ENCODE peak calls at places on chromosomes 3 and 15, in eight cellular contexts. One of them, this sample, is unnamed.

GRCh38 chr15:81334768-81335447 is 11.0 kb upstream of the STARD5 start:
- DNase-seq in body of pancreas: no peak
- DNase-seq in mucosa of gallbladder: no peak
- DNase-seq in COR-L47: no peak
- DNase-seq in progenitor cell of endocrine pancreas: no peak
- DNase-seq in HT1080: no peak
- DNase-seq in RWPE1: no peak
- DNase-seq in fibroblast of pulmonary artery: peak
- DNase-seq in this sample: no peak

GRCh38 chr3:161038725-161039124 is 66.4 kb downstream of the B3GALNT1 start:
- DNase-seq in body of pancreas: no peak
- DNase-seq in mucosa of gallbladder: no peak
- DNase-seq in COR-L47: no peak
- DNase-seq in progenitor cell of endocrine pancreas: no peak
- DNase-seq in HT1080: no peak
- DNase-seq in RWPE1: no peak
- DNase-seq in fibroblast of pulmonary artery: peak
- DNase-seq in this sample: no peak

GRCh38 chr3:55720614-55721013 is 233.5 kb upstream of the WNT5A start:
- DNase-seq in body of pancreas: no peak
- DNase-seq in mucosa of gallbladder: no peak
- DNase-seq in COR-L47: no peak
- DNase-seq in progenitor cell of endocrine pancreas: no peak
- DNase-seq in HT1080: peak
- DNase-seq in RWPE1: peak
- DNase-seq in fibroblast of pulmonary artery: peak
- DNase-seq in this sample: no peak

GRCh38 chr3:147775411-147775810 is 366.2 kb downstream of the ZIC1 start:
- DNase-seq in body of pancreas: no peak
- DNase-seq in mucosa of gallbladder: no peak
- DNase-seq in COR-L47: no peak
- DNase-seq in progenitor cell of endocrine pancreas: no peak
- DNase-seq in HT1080: no peak
- DNase-seq in RWPE1: no peak
- DNase-seq in fibroblast of pulmonary artery: no peak
- DNase-seq in this sample: no peak

GRCh38 chr15:66066439-66066838 is 187.1 kb downstream of the MEGF11 start:
- DNase-seq in body of pancreas: no peak
- DNase-seq in mucosa of gallbladder: no peak
- DNase-seq in COR-L47: no peak
- DNase-seq in progenitor cell of endocrine pancreas: no peak
- DNase-seq in HT1080: no peak
- DNase-seq in RWPE1: no peak
- DNase-seq in fibroblast of pulmonary artery: no peak
- DNase-seq in this sample: no peak

GRCh38 chr3:189297957-189298356 is 126.2 kb downstream of the TPRG1 start:
- DNase-seq in body of pancreas: no peak
- DNase-seq in mucosa of gallbladder: no peak
- DNase-seq in COR-L47: no peak
- DNase-seq in progenitor cell of endocrine pancreas: no peak
- DNase-seq in HT1080: no peak
- DNase-seq in RWPE1: no peak
- DNase-seq in fibroblast of pulmonary artery: no peak
- DNase-seq in this sample: no peak

GRCh38 chr3:79960594-79960993 is 192.8 kb upstream of the ROBO1 start:
- DNase-seq in body of pancreas: no peak
- DNase-seq in mucosa of gallbladder: no peak
- DNase-seq in COR-L47: no peak
- DNase-seq in progenitor cell of endocrine pancreas: no peak
- DNase-seq in HT1080: peak
- DNase-seq in RWPE1: no peak
- DNase-seq in fibroblast of pulmonary artery: no peak
- DNase-seq in this sample: no peak

GRCh38 chr15:84961114-84961452 is 20.6 kb upstream of the PDE8A start:
- DNase-seq in body of pancreas: no peak
- DNase-seq in mucosa of gallbladder: no peak
- DNase-seq in COR-L47: no peak
- DNase-seq in progenitor cell of endocrine pancreas: no peak
- DNase-seq in HT1080: peak
- DNase-seq in RWPE1: no peak
- DNase-seq in fibroblast of pulmonary artery: peak
- DNase-seq in this sample: no peak

GRCh38 chr3:128112406-128112968 is 11.1 kb downstream of the RUVBL1 start:
- DNase-seq in body of pancreas: no peak
- DNase-seq in mucosa of gallbladder: no peak
- DNase-seq in COR-L47: peak
- DNase-seq in progenitor cell of endocrine pancreas: no peak
- DNase-seq in HT1080: peak
- DNase-seq in RWPE1: peak
- DNase-seq in fibroblast of pulmonary artery: peak
- DNase-seq in this sample: no peak

GRCh38 chr15:41493902-41494189 is 172 bp downstream of the ITPKA start:
- DNase-seq in body of pancreas: no peak
- DNase-seq in mucosa of gallbladder: no peak
- DNase-seq in COR-L47: no peak
- DNase-seq in progenitor cell of endocrine pancreas: no peak
- DNase-seq in HT1080: no peak
- DNase-seq in RWPE1: no peak
- DNase-seq in fibroblast of pulmonary artery: no peak
- DNase-seq in this sample: no peak

GRCh38 chr15:62112051-62112450 is 45.3 kb downstream of the C2CD4A start:
- DNase-seq in body of pancreas: no peak
- DNase-seq in mucosa of gallbladder: no peak
- DNase-seq in COR-L47: no peak
- DNase-seq in progenitor cell of endocrine pancreas: no peak
- DNase-seq in HT1080: no peak
- DNase-seq in RWPE1: no peak
- DNase-seq in fibroblast of pulmonary artery: no peak
- DNase-seq in this sample: peak

GRCh38 chr3:7953449-7954015 is 548.1 kb upstream of the LMCD1 start:
- DNase-seq in body of pancreas: no peak
- DNase-seq in mucosa of gallbladder: no peak
- DNase-seq in COR-L47: no peak
- DNase-seq in progenitor cell of endocrine pancreas: no peak
- DNase-seq in HT1080: no peak
- DNase-seq in RWPE1: no peak
- DNase-seq in fibroblast of pulmonary artery: no peak
- DNase-seq in this sample: no peak

GRCh38 chr15:88574646-88575045 is 28.2 kb upstream of the DET1 start:
- DNase-seq in body of pancreas: no peak
- DNase-seq in mucosa of gallbladder: no peak
- DNase-seq in COR-L47: peak
- DNase-seq in progenitor cell of endocrine pancreas: no peak
- DNase-seq in HT1080: no peak
- DNase-seq in RWPE1: no peak
- DNase-seq in fibroblast of pulmonary artery: no peak
- DNase-seq in this sample: no peak

GRCh38 chr3:58206406-58207011 is 4.3 kb downstream of the DNASE1L3 start:
- DNase-seq in body of pancreas: no peak
- DNase-seq in mucosa of gallbladder: no peak
- DNase-seq in COR-L47: no peak
- DNase-seq in progenitor cell of endocrine pancreas: no peak
- DNase-seq in HT1080: peak
- DNase-seq in RWPE1: peak
- DNase-seq in fibroblast of pulmonary artery: peak
- DNase-seq in this sample: peak

GRCh38 chr3:18747383-18747782 is 322.2 kb upstream of the SATB1 start:
- DNase-seq in body of pancreas: no peak
- DNase-seq in mucosa of gallbladder: no peak
- DNase-seq in COR-L47: no peak
- DNase-seq in progenitor cell of endocrine pancreas: no peak
- DNase-seq in HT1080: no peak
- DNase-seq in RWPE1: no peak
- DNase-seq in fibroblast of pulmonary artery: no peak
- DNase-seq in this sample: no peak

GRCh38 chr3:71990545-71990944 is 205.6 kb upstream of the PROK2 start:
- DNase-seq in body of pancreas: no peak
- DNase-seq in mucosa of gallbladder: no peak
- DNase-seq in COR-L47: no peak
- DNase-seq in progenitor cell of endocrine pancreas: no peak
- DNase-seq in HT1080: no peak
- DNase-seq in RWPE1: no peak
- DNase-seq in fibroblast of pulmonary artery: no peak
- DNase-seq in this sample: no peak

GRCh38 chr3:58487140-58487886 is 4.6 kb upstream of the KCTD6 start:
- DNase-seq in body of pancreas: peak
- DNase-seq in mucosa of gallbladder: peak
- DNase-seq in COR-L47: no peak
- DNase-seq in progenitor cell of endocrine pancreas: no peak
- DNase-seq in HT1080: peak
- DNase-seq in RWPE1: peak
- DNase-seq in fibroblast of pulmonary artery: peak
- DNase-seq in this sample: peak

GRCh38 chr3:65604863-65605526 is 433.7 kb downstream of the MAGI1 start:
- DNase-seq in body of pancreas: no peak
- DNase-seq in mucosa of gallbladder: no peak
- DNase-seq in COR-L47: no peak
- DNase-seq in progenitor cell of endocrine pancreas: no peak
- DNase-seq in HT1080: peak
- DNase-seq in RWPE1: no peak
- DNase-seq in fibroblast of pulmonary artery: peak
- DNase-seq in this sample: no peak

GRCh38 chr3:187551419-187551818 is 118.8 kb downstream of the SST start:
- DNase-seq in body of pancreas: no peak
- DNase-seq in mucosa of gallbladder: no peak
- DNase-seq in COR-L47: no peak
- DNase-seq in progenitor cell of endocrine pancreas: no peak
- DNase-seq in HT1080: no peak
- DNase-seq in RWPE1: no peak
- DNase-seq in fibroblast of pulmonary artery: no peak
- DNase-seq in this sample: no peak

GRCh38 chr3:10511809-10512494 is 6.6 kb upstream of the ATP2B2 start:
- DNase-seq in body of pancreas: no peak
- DNase-seq in mucosa of gallbladder: no peak
- DNase-seq in COR-L47: no peak
- DNase-seq in progenitor cell of endocrine pancreas: no peak
- DNase-seq in HT1080: peak
- DNase-seq in RWPE1: no peak
- DNase-seq in fibroblast of pulmonary artery: peak
- DNase-seq in this sample: no peak

GRCh38 chr3:100164730-100165129 is 50.4 kb upstream of the FILIP1L start:
- DNase-seq in body of pancreas: no peak
- DNase-seq in mucosa of gallbladder: no peak
- DNase-seq in COR-L47: no peak
- DNase-seq in progenitor cell of endocrine pancreas: no peak
- DNase-seq in HT1080: no peak
- DNase-seq in RWPE1: no peak
- DNase-seq in fibroblast of pulmonary artery: no peak
- DNase-seq in this sample: no peak

GRCh38 chr15:29849218-29849617 is 26.9 kb upstream of the TJP1 start:
- DNase-seq in body of pancreas: no peak
- DNase-seq in mucosa of gallbladder: no peak
- DNase-seq in COR-L47: no peak
- DNase-seq in progenitor cell of endocrine pancreas: no peak
- DNase-seq in HT1080: peak
- DNase-seq in RWPE1: no peak
- DNase-seq in fibroblast of pulmonary artery: no peak
- DNase-seq in this sample: no peak

GRCh38 chr3:53153914-53154434 is 7.0 kb upstream of the PRKCD start:
- DNase-seq in body of pancreas: no peak
- DNase-seq in mucosa of gallbladder: no peak
- DNase-seq in COR-L47: no peak
- DNase-seq in progenitor cell of endocrine pancreas: no peak
- DNase-seq in HT1080: no peak
- DNase-seq in RWPE1: no peak
- DNase-seq in fibroblast of pulmonary artery: no peak
- DNase-seq in this sample: no peak

GRCh38 chr3:54871867-54872266 is 56.0 kb downstream of the LRTM1 start:
- DNase-seq in body of pancreas: no peak
- DNase-seq in mucosa of gallbladder: no peak
- DNase-seq in COR-L47: no peak
- DNase-seq in progenitor cell of endocrine pancreas: no peak
- DNase-seq in HT1080: no peak
- DNase-seq in RWPE1: no peak
- DNase-seq in fibroblast of pulmonary artery: no peak
- DNase-seq in this sample: no peak

GRCh38 chr15:77821188-77821958 is 188.7 kb upstream of the LINGO1 start:
- DNase-seq in body of pancreas: peak
- DNase-seq in mucosa of gallbladder: peak
- DNase-seq in COR-L47: peak
- DNase-seq in progenitor cell of endocrine pancreas: peak
- DNase-seq in HT1080: peak
- DNase-seq in RWPE1: peak
- DNase-seq in fibroblast of pulmonary artery: peak
- DNase-seq in this sample: peak

GRCh38 chr15:80693682-80694623 is 1.2 kb upstream of the ABHD17C start:
- DNase-seq in body of pancreas: peak
- DNase-seq in mucosa of gallbladder: no peak
- DNase-seq in COR-L47: no peak
- DNase-seq in progenitor cell of endocrine pancreas: no peak
- DNase-seq in HT1080: peak
- DNase-seq in RWPE1: no peak
- DNase-seq in fibroblast of pulmonary artery: no peak
- DNase-seq in this sample: no peak

GRCh38 chr15:66830358-66830757 is 128.3 kb downstream of the SMAD6 start:
- DNase-seq in body of pancreas: no peak
- DNase-seq in mucosa of gallbladder: no peak
- DNase-seq in COR-L47: no peak
- DNase-seq in progenitor cell of endocrine pancreas: no peak
- DNase-seq in HT1080: peak
- DNase-seq in RWPE1: peak
- DNase-seq in fibroblast of pulmonary artery: peak
- DNase-seq in this sample: peak

GRCh38 chr3:69059688-69060087 is 7.6 kb upstream of the TMF1 start:
- DNase-seq in body of pancreas: no peak
- DNase-seq in mucosa of gallbladder: no peak
- DNase-seq in COR-L47: no peak
- DNase-seq in progenitor cell of endocrine pancreas: no peak
- DNase-seq in HT1080: no peak
- DNase-seq in RWPE1: no peak
- DNase-seq in fibroblast of pulmonary artery: no peak
- DNase-seq in this sample: no peak

GRCh38 chr3:61562042-61562809 is 855 bp downstream of the PTPRG start:
- DNase-seq in body of pancreas: peak
- DNase-seq in mucosa of gallbladder: no peak
- DNase-seq in COR-L47: no peak
- DNase-seq in progenitor cell of endocrine pancreas: peak
- DNase-seq in HT1080: no peak
- DNase-seq in RWPE1: no peak
- DNase-seq in fibroblast of pulmonary artery: peak
- DNase-seq in this sample: no peak

GRCh38 chr3:21718161-21718765 is 32.7 kb downstream of the ZNF385D start:
- DNase-seq in body of pancreas: no peak
- DNase-seq in mucosa of gallbladder: no peak
- DNase-seq in COR-L47: no peak
- DNase-seq in progenitor cell of endocrine pancreas: no peak
- DNase-seq in HT1080: peak
- DNase-seq in RWPE1: peak
- DNase-seq in fibroblast of pulmonary artery: peak
- DNase-seq in this sample: peak

GRCh38 chr15:20407553-20407952 is 134.0 kb downstream of the GOLGA6L6 start:
- DNase-seq in body of pancreas: no peak
- DNase-seq in mucosa of gallbladder: no peak
- DNase-seq in COR-L47: no peak
- DNase-seq in progenitor cell of endocrine pancreas: no peak
- DNase-seq in HT1080: no peak
- DNase-seq in RWPE1: no peak
- DNase-seq in fibroblast of pulmonary artery: no peak
- DNase-seq in this sample: no peak

GRCh38 chr3:160577551-160578195 is 12.3 kb upstream of the KPNA4 start:
- DNase-seq in body of pancreas: peak
- DNase-seq in mucosa of gallbladder: no peak
- DNase-seq in COR-L47: peak
- DNase-seq in progenitor cell of endocrine pancreas: no peak
- DNase-seq in HT1080: peak
- DNase-seq in RWPE1: peak
- DNase-seq in fibroblast of pulmonary artery: peak
- DNase-seq in this sample: peak

GRCh38 chr3:8554725-8555621 is 53.4 kb downstream of the LMCD1 start:
- DNase-seq in body of pancreas: no peak
- DNase-seq in mucosa of gallbladder: peak
- DNase-seq in COR-L47: no peak
- DNase-seq in progenitor cell of endocrine pancreas: no peak
- DNase-seq in HT1080: peak
- DNase-seq in RWPE1: no peak
- DNase-seq in fibroblast of pulmonary artery: peak
- DNase-seq in this sample: no peak

GRCh38 chr3:144341461-144341860 is 369.8 kb downstream of the DIPK2A start:
- DNase-seq in body of pancreas: no peak
- DNase-seq in mucosa of gallbladder: no peak
- DNase-seq in COR-L47: no peak
- DNase-seq in progenitor cell of endocrine pancreas: no peak
- DNase-seq in HT1080: no peak
- DNase-seq in RWPE1: no peak
- DNase-seq in fibroblast of pulmonary artery: no peak
- DNase-seq in this sample: no peak

This sample was measured in Calu3.